ENCODE peak calls at places on chromosomes 12 and 14, in ten cellular contexts. C is fibroblast of pulmonary artery; I is stimulated activated CD4-positive, alpha-beta T cell treated with anti-CD3 and anti-CD28 coated beads, Interleukin-15, amount 100 ng/mL, for 48 hours; Q is cardiac muscle cell; D is ELR; S is NCI-H774; P is activated T-cell treated with anti-CD3 and anti-CD28 coated beads, Interleukin-2, amount 50 U/mL, for 48 hours; W is NCI-H2081; K is GM23248; G is AG04449. O is an unnamed sample.

GRCh38 chr12:114864688-114865685 is 181.0 kb upstream of the TBX3 start:
- DNase-seq in G (no peak), I (no peak), W (no peak), K (no peak), P (no peak), C (no peak), Q (no peak), S (no peak), D (no peak), O (no peak)

GRCh38 chr14:47675239-47675488 is 241 bp downstream of the MDGA2 start:
- DNase-seq in W (no peak), K (no peak), D (no peak), G (no peak), Q (no peak), I (no peak), P (no peak), C (no peak), S (no peak), O (no peak)

GRCh38 chr12:89236237-89236636 is 116.1 kb downstream of the DUSP6 start:
- DNase-seq in I (no peak), K (peak), D (peak), Q (no peak), W (no peak), G (no peak), C (peak), P (no peak), S (no peak), O (no peak)

GRCh38 chr12:75784591-75784990 is 247.0 kb downstream of the PHLDA1 start:
- DNase-seq in I (no peak), S (peak), W (peak), K (peak), Q (no peak), P (no peak), D (no peak), C (peak), G (no peak), O (no peak)

GRCh38 chr12:20798561-20798960 is 11.9 kb upstream of the SLCO1B3 start:
- DNase-seq in K (peak), W (peak), S (peak), C (peak), I (no peak), Q (peak), P (no peak), G (no peak), D (peak), O (no peak)

GRCh38 chr14:68663385-68664076 is 129.3 kb downstream of the ZFP36L1 start:
- DNase-seq in S (no peak), K (peak), D (no peak), G (no peak), I (peak), P (peak), Q (no peak), W (no peak), C (peak), O (no peak)

GRCh38 chr14:89856871-89857345 is 97.6 kb downstream of the EFCAB11 start:
- DNase-seq in D (peak), K (peak), C (peak), S (no peak), I (no peak), W (no peak), G (no peak), Q (no peak), P (no peak), O (no peak)

GRCh38 chr14:85223667-85224066 is 306.3 kb upstream of the FLRT2 start:
- DNase-seq in S (no peak), C (no peak), G (no peak), W (no peak), D (no peak), K (no peak), P (no peak), Q (no peak), I (no peak), O (no peak)

GRCh38 chr14:77041837-77042557 is 13.5 kb upstream of the IRF2BPL start:
- DNase-seq in C (peak), S (no peak), Q (peak), D (peak), K (peak), P (no peak), G (peak), W (peak), I (no peak), O (no peak)

GRCh38 chr14:60381909-60382308 is 104.0 kb downstream of the C14orf39 start:
- DNase-seq in G (no peak), P (no peak), Q (no peak), D (no peak), W (no peak), S (no peak), I (no peak), K (no peak), C (no peak), O (no peak)

GRCh38 chr14:28754209-28754985 is 12.2 kb upstream of the FOXG1 start:
- DNase-seq in W (peak), P (no peak), G (no peak), D (peak), K (peak), C (peak), Q (peak), S (peak), I (no peak), O (peak)

GRCh38 chr12:52798671-52799497 is 3.0 kb upstream of the KRT3 start:
- DNase-seq in I (no peak), P (no peak), D (peak), S (no peak), K (peak), Q (no peak), G (no peak), W (no peak), C (no peak), O (no peak)

GRCh38 chr14:32072701-32073100 is 4.4 kb upstream of the ARHGAP5 start:
- DNase-seq in W (no peak), D (no peak), K (no peak), G (no peak), Q (no peak), S (no peak), C (no peak), I (no peak), P (no peak), O (no peak)

GRCh38 chr14:101881426-101881825 is 82.9 kb upstream of the DYNC1H1 start:
- DNase-seq in C (no peak), S (no peak), K (no peak), G (no peak), W (no peak), Q (no peak), D (no peak), P (no peak), I (no peak), O (no peak)

GRCh38 chr12:8687846-8688601 is 9.8 kb upstream of the RIMKLB start:
- DNase-seq in G (no peak), Q (peak), K (peak), W (peak), D (peak), S (peak), C (peak), I (no peak), P (no peak), O (no peak)

GRCh38 chr14:67557656-67558055 is 24.6 kb downstream of the PLEKHH1 start:
- DNase-seq in P (no peak), W (no peak), S (no peak), G (no peak), C (no peak), K (no peak), I (no peak), Q (no peak), D (no peak), O (no peak)

GRCh38 chr14:103118019-103118662 is 5.1 kb upstream of the TNFAIP2 start:
- DNase-seq in K (peak), Q (no peak), D (no peak), P (no peak), S (no peak), C (peak), I (no peak), W (no peak), G (no peak), O (no peak)

GRCh38 chr14:91977909-91978308 is 30.4 kb upstream of the FBLN5 start:
- DNase-seq in Q (no peak), K (peak), C (no peak), D (no peak), I (no peak), S (no peak), P (no peak), W (no peak), G (no peak), O (no peak)

GRCh38 chr12:6188954-6189353 is 11.2 kb upstream of the CD9 start:
- DNase-seq in D (no peak), W (no peak), Q (no peak), P (no peak), I (no peak), C (no peak), S (no peak), K (no peak), G (no peak), O (peak)

GRCh38 chr12:64691793-64692583 is 67.2 kb downstream of the GNS start:
- DNase-seq in S (no peak), G (no peak), D (no peak), Q (no peak), K (no peak), P (no peak), C (no peak), W (no peak), I (no peak), O (no peak)

GRCh38 chr12:92992041-92992440 is 62.9 kb upstream of the EEA1 start:
- DNase-seq in P (no peak), C (no peak), W (no peak), G (no peak), S (no peak), D (peak), Q (no peak), I (no peak), K (peak), O (no peak)

GRCh38 chr12:120276734-120277133 is 11.2 kb upstream of the PXN start:
- DNase-seq in D (peak), S (no peak), K (peak), G (no peak), C (peak), W (no peak), P (no peak), I (no peak), Q (no peak), O (no peak)

GRCh38 chr12:46269429-46270241 is 792 bp upstream of the SLC38A1 start:
- DNase-seq in G (no peak), P (peak), C (no peak), S (peak), I (peak), D (peak), K (peak), Q (peak), W (peak), O (no peak)

GRCh38 chr14:37254411-37254947 is 56.7 kb downstream of the MIPOL1 start:
- DNase-seq in D (no peak), K (no peak), C (no peak), P (no peak), W (no peak), Q (no peak), I (no peak), G (no peak), S (peak), O (no peak)

GRCh38 chr12:78641837-78642423 is 222.6 kb upstream of the SYT1 start:
- DNase-seq in I (no peak), C (peak), P (no peak), S (no peak), Q (no peak), G (no peak), W (no peak), D (peak), K (no peak), O (peak)

GRCh38 chr12:113154351-113154973 is 4.9 kb downstream of the CFAP73 start:
- DNase-seq in W (no peak), I (no peak), G (no peak), C (peak), S (peak), P (peak), Q (peak), D (no peak), K (peak), O (no peak)

GRCh38 chr12:94263905-94264655 is 115.7 kb downstream of the PLXNC1 start:
- DNase-seq in P (no peak), W (no peak), C (no peak), K (peak), Q (no peak), S (no peak), G (no peak), I (no peak), D (no peak), O (no peak)

GRCh38 chr12:19759229-19759628 is 319.9 kb downstream of the AEBP2 start:
- DNase-seq in Q (no peak), D (peak), S (no peak), G (no peak), P (no peak), I (no peak), K (peak), C (peak), W (no peak), O (no peak)

GRCh38 chr12:4540170-4540569 is 1.5 kb downstream of the RAD51AP1 start:
- DNase-seq in Q (no peak), I (no peak), W (no peak), P (no peak), D (no peak), K (no peak), G (no peak), C (no peak), S (no peak), O (no peak)

GRCh38 chr14:38837333-38838048 is 265.5 kb downstream of the SEC23A start:
- DNase-seq in Q (no peak), D (no peak), S (no peak), P (no peak), C (no peak), G (no peak), W (no peak), I (no peak), K (no peak), O (no peak)

GRCh38 chr14:82806016-82806415 is 1272.4 kb upstream of the SEL1L start:
- DNase-seq in K (no peak), G (no peak), Q (no peak), I (no peak), W (no peak), P (no peak), C (no peak), S (no peak), D (no peak), O (no peak)

GRCh38 chr12:98653866-98654493 is 8.9 kb downstream of the APAF1 start:
- DNase-seq in I (no peak), G (no peak), Q (peak), S (peak), P (no peak), W (peak), C (peak), K (peak), D (peak), O (peak)

GRCh38 chr12:4526923-4527546 is 11.7 kb upstream of the RAD51AP1 start:
- DNase-seq in K (peak), D (peak), W (no peak), S (peak), C (peak), G (no peak), P (no peak), I (no peak), Q (peak), O (no peak)

GRCh38 chr12:65817866-65818265 is 6.4 kb upstream of the HMGA2 start:
- DNase-seq in D (no peak), K (no peak), G (no peak), C (no peak), S (no peak), P (no peak), W (no peak), I (no peak), Q (no peak), O (no peak)

GRCh38 chr12:16555630-16556029 is 50.3 kb downstream of the LMO3 start:
- DNase-seq in G (no peak), S (no peak), D (no peak), K (peak), Q (no peak), I (no peak), W (no peak), C (peak), P (no peak), O (no peak)

GRCh38 chr12:27094726-27095125 is 12.3 kb upstream of the C12orf71 start:
- DNase-seq in D (no peak), Q (no peak), S (no peak), P (no peak), C (no peak), G (no peak), I (no peak), K (no peak), W (no peak), O (no peak)

O was measured in D341Med.